ENCODE peak calls at places on chromosomes 3 and 15, in eight cellular contexts. J is substantia nigra, F is T-helper 9 cell, N is ELF-1, U is EL, Z is mesenteric fat pad, T is NCI-H82, V is RPMI8226. I is an unnamed sample.
A peak's percentile ranks its signal among the peaks of the same experiment; 100 is the strongest.

GRCh38 chr3:134315286-134316106 is 58.8 kb downstream of the AMOTL2 start:
- DNase-seq in N (no peak), F (no peak), J (peak; percentile 29), V (no peak), U (peak; percentile 86), T (no peak), Z (peak; percentile 92), I (peak; percentile 43)

GRCh38 chr3:128849776-128850542 is 29.5 kb upstream of the ACAD9 start:
- DNase-seq in J (no peak), N (peak; percentile 50), T (peak; percentile 36), F (no peak), Z (no peak), U (peak; percentile 54), V (no peak), I (peak; percentile 26)

GRCh38 chr15:69685524-69686452 is 233.2 kb downstream of the RPLP1 start:
- DNase-seq in F (no peak), Z (no peak), T (no peak), V (peak; percentile 79), N (no peak), J (no peak), U (no peak), I (no peak)

GRCh38 chr15:67156834-67157233 is 91.4 kb downstream of the SMAD3 start:
- DNase-seq in J (no peak), Z (peak; percentile 20), T (no peak), V (no peak), N (no peak), U (no peak), F (no peak), I (no peak)

GRCh38 chr3:133188996-133189395 is 150.8 kb downstream of the TMEM108 start:
- DNase-seq in V (no peak), F (no peak), T (no peak), N (no peak), Z (no peak), J (no peak), U (no peak), I (no peak)

GRCh38 chr15:31468911-31469800 is 142.5 kb downstream of the KLF13 start:
- DNase-seq in N (no peak), U (no peak), F (no peak), J (no peak), Z (no peak), T (no peak), V (no peak), I (no peak)

GRCh38 chr3:14805946-14806537 is 12.7 kb upstream of the FGD5 start:
- DNase-seq in V (no peak), J (no peak), N (no peak), Z (no peak), U (no peak), T (no peak), F (no peak), I (no peak)

GRCh38 chr3:179526989-179527391 is 35.7 kb upstream of the ACTL6A start:
- DNase-seq in U (peak; percentile 67), T (peak; percentile 72), J (no peak), Z (no peak), N (peak; percentile 74), V (no peak), F (no peak), I (peak; percentile 12)

GRCh38 chr3:98563661-98564281 is 29.6 kb downstream of the CPOX start:
- DNase-seq in V (no peak), Z (no peak), J (no peak), F (peak; percentile 33), U (peak; percentile 72), T (no peak), N (no peak), I (peak; percentile 68)

GRCh38 chr3:46702246-46703012 is 1.2 kb downstream of the TMIE start:
- DNase-seq in V (no peak), F (no peak), U (no peak), J (no peak), T (no peak), Z (no peak), N (peak; percentile 26), I (no peak)

GRCh38 chr3:1594940-1595339 is 502.1 kb downstream of the CNTN6 start:
- DNase-seq in N (no peak), V (no peak), J (no peak), T (no peak), Z (no peak), U (no peak), F (no peak), I (no peak)

GRCh38 chr3:155948476-155948875 is 78.0 kb downstream of the GMPS start:
- DNase-seq in U (peak; percentile 48), T (no peak), N (no peak), V (no peak), F (no peak), J (no peak), Z (no peak), I (no peak)

GRCh38 chr3:93981649-93982048 is 1.7 kb downstream of the ARL13B start:
- DNase-seq in Z (no peak), N (no peak), U (no peak), F (no peak), J (no peak), V (no peak), T (no peak), I (no peak)

GRCh38 chr3:23459437-23459836 is 256.3 kb downstream of the UBE2E2 start:
- DNase-seq in F (no peak), T (no peak), V (no peak), N (no peak), U (no peak), J (no peak), Z (no peak), I (no peak)

I was measured in HFFc6.